ENCODE peak calls at places on chromosomes 11 and 22, in six cellular contexts. C is activated naive CD4-positive, alpha-beta T cell treated with anti-CD3 and anti-CD28 coated beads for 36 hours; L is endothelial cell; N is stimulated activated CD4-positive, alpha-beta T cell treated with anti-CD3 and anti-CD28 coated beads, Interleukin-15, amount 100 ng/mL, for 1 hour; O is AG08396; B is astrocyte of the hippocampus. P is an unnamed sample.

GRCh38 chr11:81888391-81888790 is 845.3 kb downstream of the FAM181B start:
- DNase-seq in L (no peak), C (no peak), O (no peak), N (no peak), B (no peak), P (no peak)

GRCh38 chr11:13009921-13010736 is 1.0 kb downstream of the RASSF10 start:
- DNase-seq in L (peak), O (no peak), N (no peak), B (peak), C (no peak), P (no peak)

GRCh38 chr22:27241430-27242110 is 560.0 kb downstream of the MN1 start:
- DNase-seq in B (peak), C (no peak), L (no peak), N (no peak), O (peak), P (peak)

GRCh38 chr22:35195821-35196220 is 61.5 kb upstream of the HMGXB4 start:
- DNase-seq in L (no peak), N (no peak), B (no peak), C (no peak), O (no peak), P (no peak)

GRCh38 chr11:131331546-131331945 is 38.9 kb upstream of the NTM start:
- DNase-seq in O (no peak), C (no peak), L (no peak), N (no peak), B (no peak), P (no peak)

GRCh38 chr11:134346976-134347350 is 15.2 kb downstream of the GLB1L2 start:
- DNase-seq in C (no peak), L (no peak), B (no peak), N (no peak), O (no peak), P (no peak)

GRCh38 chr11:77311701-77312100 is 10.2 kb upstream of the GDPD4 start:
- DNase-seq in O (no peak), N (no peak), C (no peak), L (no peak), B (no peak), P (no peak)

GRCh38 chr11:64313491-64314145 is 3.7 kb downstream of the TRMT112 start:
- DNase-seq in N (no peak), C (no peak), B (no peak), L (no peak), O (no peak), P (no peak)

GRCh38 chr11:1343391-1344055 is 34.1 kb upstream of the TOLLIP start:
- DNase-seq in B (no peak), N (no peak), L (no peak), O (no peak), C (no peak), P (no peak)

GRCh38 chr11:104163100-104164027 is 583 bp downstream of the PDGFD start:
- DNase-seq in N (no peak), L (peak), O (peak), B (peak), C (no peak), P (peak)

GRCh38 chr11:130211781-130212401 is 52.3 kb downstream of the ST14 start:
- DNase-seq in N (no peak), O (peak), C (no peak), L (peak), B (no peak), P (no peak)

GRCh38 chr11:119747868-119748660 is 19.1 kb upstream of the NECTIN1 start:
- DNase-seq in C (no peak), N (no peak), O (no peak), B (no peak), L (no peak), P (no peak)

GRCh38 chr11:34948721-34949120 is 32.3 kb downstream of the PDHX start:
- DNase-seq in N (no peak), O (no peak), C (no peak), B (peak), L (no peak), P (no peak)

GRCh38 chr11:9004310-9004945 is 627 bp upstream of the NRIP3 start:
- DNase-seq in L (peak), B (peak), O (no peak), C (peak), N (no peak), P (no peak)

GRCh38 chr11:126139541-126140091 is 71.8 kb downstream of the RPUSD4 start:
- DNase-seq in C (no peak), L (no peak), N (no peak), O (no peak), B (peak), P (no peak)

GRCh38 chr11:13760115-13760514 is 91.6 kb downstream of the FAR1 start:
- DNase-seq in O (no peak), B (peak), L (no peak), C (no peak), N (no peak), P (peak)

GRCh38 chr11:45156731-45157130 is 10.3 kb downstream of the PRDM11 start:
- DNase-seq in L (no peak), B (no peak), N (no peak), C (no peak), O (no peak), P (no peak)

GRCh38 chr11:68373810-68374501 is 61.6 kb downstream of the LRP5 start:
- DNase-seq in B (peak), L (no peak), C (no peak), O (peak), N (no peak), P (no peak)

GRCh38 chr11:114183041-114183511 is 113.1 kb upstream of the NNMT start:
- DNase-seq in O (no peak), L (no peak), B (no peak), C (peak), N (peak), P (no peak)

GRCh38 chr22:31044262-31044861 is 36.8 kb upstream of the SMTN start:
- DNase-seq in L (no peak), N (no peak), C (no peak), O (peak), B (peak), P (no peak)

GRCh38 chr22:47783433-47784366 is 1021.2 kb downstream of the TBC1D22A start:
- DNase-seq in N (no peak), O (no peak), B (no peak), C (no peak), L (no peak), P (no peak)

GRCh38 chr11:124551987-124552386 is 8.5 kb upstream of the OR8B12 start:
- DNase-seq in N (no peak), O (no peak), C (no peak), B (no peak), L (no peak), P (no peak)

GRCh38 chr11:133579165-133580031 is 47.1 kb upstream of the OPCML start:
- DNase-seq in N (no peak), C (no peak), O (no peak), B (no peak), L (no peak), P (no peak)

GRCh38 chr11:119643212-119643877 is 85.7 kb downstream of the NECTIN1 start:
- DNase-seq in N (no peak), C (no peak), L (no peak), B (no peak), O (no peak), P (no peak)

GRCh38 chr11:96741068-96741467 is 351.3 kb downstream of the JRKL start:
- DNase-seq in B (peak), L (no peak), N (no peak), O (peak), C (no peak), P (no peak)

GRCh38 chr11:102111787-102112653 is 1.8 kb downstream of the YAP1 start:
- DNase-seq in N (no peak), C (peak), B (peak), L (no peak), O (peak), P (peak)

GRCh38 chr11:128493570-128493965 is 93.8 kb downstream of the ETS1 start:
- DNase-seq in C (no peak), O (no peak), L (no peak), N (no peak), B (no peak), P (no peak)

GRCh38 chr11:134469627-134470026 is 57.6 kb upstream of the B3GAT1 start:
- DNase-seq in N (no peak), C (no peak), L (no peak), O (peak), B (no peak), P (no peak)

GRCh38 chr11:119316729-119317591 is at the start of gene MCAM:
- DNase-seq in C (no peak), L (peak), B (peak), N (no peak), O (peak), P (peak)

GRCh38 chr11:128940603-128941002 is 2.1 kb downstream of the TP53AIP1 start:
- DNase-seq in O (no peak), C (no peak), N (no peak), L (no peak), B (no peak), P (no peak)

GRCh38 chr11:1352696-1353382 is 36.9 kb upstream of the BRSK2 start:
- DNase-seq in B (no peak), L (no peak), C (no peak), N (no peak), O (no peak), P (no peak)

GRCh38 chr11:26580929-26581328 is 8.9 kb upstream of the MUC15 start:
- DNase-seq in O (no peak), C (no peak), N (no peak), L (no peak), B (no peak), P (no peak)

GRCh38 chr11:126440792-126441514 is 85.5 kb downstream of the ST3GAL4 start:
- DNase-seq in B (peak), O (peak), L (peak), N (peak), C (peak), P (peak)

GRCh38 chr11:22454461-22454860 is 116.3 kb downstream of the SLC17A6 start:
- DNase-seq in B (peak), O (no peak), L (no peak), C (no peak), N (no peak), P (no peak)

GRCh38 chr11:1103401-1104360 is 29.0 kb downstream of the MUC2 start:
- DNase-seq in B (no peak), N (no peak), L (no peak), C (no peak), O (no peak), P (no peak)

GRCh38 chr11:44309483-44310197 is at the start of gene ALX4:
- DNase-seq in L (no peak), C (peak), N (no peak), B (peak), O (no peak), P (no peak)

GRCh38 chr11:27456140-27456801 is 16.3 kb downstream of the LGR4 start:
- DNase-seq in N (no peak), L (no peak), B (peak), O (no peak), C (no peak), P (peak)

GRCh38 chr11:121206810-121207209 is 85.8 kb upstream of the SC5D start:
- DNase-seq in L (no peak), C (no peak), N (no peak), B (no peak), O (no peak), P (no peak)

P was measured in ACHN.